ENCODE peak calls at places on chromosomes 3 and 15, in five cellular contexts. J is IMR-90, N is GM23248, Q is right cardiac atrium, P is heart left ventricle. F is an unnamed sample. For H3K27me3 and H3K4me1, the result is how much of the 10 kb centered on the place peaks cover.

GRCh38 chr3:14640157-14640562 is 11.4 kb upstream of the CCDC174 start:
- DNase-seq in J (peak), N (peak), Q (no peak), P (no peak), F (no peak)

GRCh38 chr3:134361162-134361831 is 12.9 kb downstream of the AMOTL2 start:
- DNase-seq in P (peak), J (no peak), Q (no peak), N (peak), F (no peak)

GRCh38 chr3:187927565-187927964 is 182.3 kb upstream of the BCL6 start:
- DNase-seq in J (no peak), Q (no peak), P (no peak), N (no peak), F (no peak)

GRCh38 chr3:56985460-56986327 is 74.8 kb upstream of the SPATA12 start:
- DNase-seq in Q (no peak), J (peak), N (peak), P (no peak), F (peak)

GRCh38 chr3:122510878-122511481 is 3.8 kb downstream of the KPNA1 start:
- DNase-seq in Q (no peak), P (no peak), J (peak), N (no peak), F (no peak)

GRCh38 chr3:61442696-61443095 is 118.7 kb upstream of the PTPRG start:
- DNase-seq in N (no peak), P (no peak), J (no peak), Q (no peak), F (no peak)

GRCh38 chr15:67413770-67414429 is 107.0 kb upstream of the C15orf61 start:
- DNase-seq in J (peak), N (peak), Q (no peak), P (no peak), F (no peak)

GRCh38 chr15:52329980-52330379 is 34.4 kb upstream of the MYO5C start:
- DNase-seq in J (no peak), N (no peak), P (no peak), Q (no peak), F (no peak)

GRCh38 chr3:136193273-136194043 is 2.7 kb downstream of the MSL2 start:
- DNase-seq in P (no peak), J (no peak), Q (no peak), N (peak), F (no peak)

GRCh38 chr3:194287977-194288706 is 63.0 kb downstream of the CPN2 start:
- DNase-seq in J (no peak), P (no peak), Q (no peak), N (no peak), F (no peak)

GRCh38 chr15:43511012-43511885 is 6.2 kb upstream of the MAP1A start:
- DNase-seq in N (peak), P (no peak), Q (peak), J (no peak), F (peak)

GRCh38 chr15:29139540-29140459 is 129.8 kb downstream of the NSMCE3 start:
- DNase-seq in Q (peak), J (peak), P (no peak), N (peak), F (peak)

GRCh38 chr15:41501191-41501917 is 7.7 kb downstream of the ITPKA start:
- DNase-seq in N (peak), J (peak), P (no peak), Q (no peak), F (peak)

GRCh38 chr15:55434989-55435825 is 26.9 kb downstream of the PIERCE2 start:
- DNase-seq in N (peak), P (no peak), Q (no peak), J (peak), F (no peak)

GRCh38 chr3:104069114-104069513 is 1297.6 kb upstream of the ALCAM start:
- DNase-seq in N (peak), P (no peak), J (no peak), Q (no peak), F (no peak)

GRCh38 chr15:30953183-30953582 is 38.2 kb downstream of the MTMR10 start:
- DNase-seq in P (no peak), Q (no peak), J (no peak), N (no peak), F (no peak)

GRCh38 chr3:8886556-8886955 is 76.7 kb downstream of the RAD18 start:
- DNase-seq in N (peak), P (no peak), Q (no peak), J (peak), F (no peak)

GRCh38 chr3:195095035-195095703 is 175.8 kb downstream of the XXYLT1 start:
- DNase-seq in N (no peak), P (no peak), Q (peak), J (no peak), F (peak)

GRCh38 chr3:170651260-170651845 is 65.5 kb upstream of the SLC7A14 start:
- DNase-seq in Q (no peak), P (no peak), N (no peak), J (no peak), F (peak)

GRCh38 chr3:65960087-65960486 is 78.6 kb downstream of the MAGI1 start:
- DNase-seq in P (no peak), Q (no peak), J (peak), N (no peak), F (no peak)

GRCh38 chr3:109081746-109082510 is 36.0 kb downstream of the MORC1 start:
- DNase-seq in P (no peak), J (peak), Q (no peak), N (peak), F (peak)

GRCh38 chr15:88497109-88497761 is 29.7 kb downstream of the MRPS11 start:
- DNase-seq in Q (peak), P (peak), N (no peak), J (no peak), F (no peak)

GRCh38 chr15:100721758-100722550 is 119.6 kb downstream of the ASB7 start:
- DNase-seq in Q (peak), P (peak), J (peak), N (peak), F (no peak)

GRCh38 chr3:13025090-13025489 is 48.1 kb downstream of the IQSEC1 start:
- DNase-seq in P (peak), Q (peak), J (peak), N (peak), F (no peak)

GRCh38 chr15:82091636-82092140 is 45.9 kb upstream of the MEX3B start:
- DNase-seq in P (no peak), Q (no peak), N (peak), J (no peak), F (no peak)

GRCh38 chr15:57079907-57080750 is 161.7 kb downstream of the TCF12 start:
- DNase-seq in N (no peak), P (no peak), J (no peak), Q (no peak), F (no peak)

GRCh38 chr15:65828566-65828965 is 36.5 kb upstream of the DENND4A start:
- DNase-seq in P (no peak), Q (no peak), N (no peak), J (no peak), F (no peak)

GRCh38 chr3:52231502-52232278 is 6.2 kb upstream of the TLR9 start:
- DNase-seq in Q (peak), P (peak), N (peak), J (peak), F (peak)

GRCh38 chr15:63833246-63833696 is 477 bp downstream of the HERC1 start:
- DNase-seq in J (peak), N (peak), P (peak), Q (peak), F (peak)

GRCh38 chr3:94063497-94064119 is 747 bp downstream of the NSUN3 start:
- DNase-seq in J (peak), Q (no peak), N (peak), P (no peak), F (no peak)

GRCh38 chr3:15976524-15976923 is 178.7 kb upstream of the ANKRD28 start:
- DNase-seq in Q (no peak), P (no peak), J (no peak), N (no peak), F (no peak)

GRCh38 chr15:71149645-71150557 is 34.6 kb downstream of the THSD4 start:
- DNase-seq in N (no peak), J (no peak), Q (peak), P (peak), F (no peak)

GRCh38 chr15:66748320-66748779 is 46.3 kb downstream of the SMAD6 start:
- DNase-seq in P (no peak), N (peak), J (peak), Q (no peak), F (no peak)

GRCh38 chr3:9179826-9180763 is 69.4 kb downstream of the SRGAP3 start:
- DNase-seq in Q (no peak), N (no peak), P (no peak), J (no peak), F (no peak)

GRCh38 chr15:78177447-78177873 is 28.3 kb downstream of the IDH3A start:
- DNase-seq in P (peak), Q (peak), N (peak), J (no peak), F (peak)

GRCh38 chr15:65887565-65887964 is 18.3 kb downstream of the RAB11A start:
- DNase-seq in N (no peak), Q (no peak), J (no peak), P (no peak), F (no peak)

GRCh38 chr3:112126501-112126900 is 6.5 kb downstream of the GCSAM start:
- DNase-seq in N (peak), Q (no peak), J (peak), P (no peak), F (no peak)

GRCh38 chr3:66179813-66180212 is 41.0 kb upstream of the SLC25A26 start:
- DNase-seq in P (no peak), N (no peak), Q (no peak), J (no peak), F (no peak)

DNA sequence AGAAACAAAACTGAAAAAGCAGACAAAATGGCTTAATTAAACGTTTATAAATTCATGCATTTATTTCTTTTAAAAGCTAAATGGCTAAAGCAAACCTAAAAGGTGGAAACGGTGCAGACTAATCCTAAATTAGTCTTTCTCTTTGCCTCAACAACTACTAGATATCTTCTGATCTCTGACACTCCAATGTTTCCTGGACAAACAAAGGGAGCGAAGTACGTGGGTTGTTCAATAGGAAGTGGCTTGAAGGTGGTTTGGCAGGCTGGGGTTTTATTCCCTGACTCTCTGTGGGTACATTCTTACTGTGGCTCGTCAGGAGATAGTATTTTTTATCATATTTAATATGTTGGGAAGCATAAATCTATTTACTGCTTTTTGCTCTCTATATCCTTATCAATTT is 49.9 kb upstream of the CORO2B start:
- DNase-seq in N (no peak), P (no peak), J (no peak), Q (no peak), F (no peak)
- H3K27me3 ChIP-seq in N (under half), P (under half), J (under half), Q (under half), F (under half)

DNA sequence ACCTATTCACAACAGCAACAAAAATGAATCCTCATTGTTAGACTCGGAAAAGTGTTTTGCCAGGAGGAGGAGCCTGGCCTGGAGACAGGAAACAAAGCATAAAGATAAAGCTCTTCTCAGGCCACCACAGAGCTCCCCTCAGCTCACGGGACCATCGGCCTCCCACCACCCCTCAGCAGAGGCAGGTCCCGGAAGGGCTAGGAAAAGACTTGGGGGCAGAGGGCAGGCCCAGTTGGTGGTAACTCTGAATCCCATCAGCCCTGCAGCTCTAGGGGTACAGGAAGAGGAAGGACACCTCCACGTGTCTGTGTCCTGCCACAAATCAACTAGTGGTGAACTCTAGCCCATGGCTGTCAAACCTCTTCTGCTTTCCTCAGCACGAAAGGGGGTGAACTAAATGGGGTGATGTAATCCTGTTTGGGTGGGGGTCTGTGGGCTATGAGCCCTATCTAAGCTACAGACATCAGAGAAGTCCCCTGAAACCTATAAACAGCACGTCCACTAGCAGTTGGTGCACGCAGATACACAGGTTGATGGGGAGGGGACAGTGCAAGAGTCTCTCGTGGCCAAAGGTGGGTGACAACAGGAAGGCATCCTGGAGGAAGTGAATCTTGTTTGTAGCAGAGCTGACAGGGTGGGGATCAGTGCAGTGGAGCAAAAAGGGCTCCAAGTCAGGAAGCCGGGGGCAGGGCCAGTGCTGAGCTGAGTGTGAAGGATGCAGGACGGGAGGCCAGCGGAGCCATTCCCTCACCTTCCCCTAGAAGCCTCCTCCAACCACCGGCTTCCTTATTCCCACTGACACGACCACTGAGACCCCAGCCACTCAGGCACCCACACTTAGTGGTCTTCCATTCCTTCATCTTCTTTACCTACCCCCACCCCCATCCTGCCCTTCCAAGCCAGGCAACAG is 111.1 kb upstream of the HACD2 start:
- DNase-seq in N (no peak), Q (no peak), P (no peak), J (no peak), F (no peak)
- H3K4me1 ChIP-seq in N (under half), Q (under half), P (under half), J (half or more), F (under half)

GRCh38 chr3:50154476-50154839 is 666 bp upstream of the SEMA3F start:
- DNase-seq in N (no peak), P (no peak), Q (no peak), J (no peak), F (peak)

GRCh38 chr3:50154840-50155490 is at the start of gene SEMA3F:
- DNase-seq in J (peak), P (peak), Q (peak), N (peak), F (peak)

GRCh38 chr3:50155891-50156290 is 767 bp downstream of the SEMA3F start:
- DNase-seq in Q (no peak), J (no peak), P (no peak), N (no peak), F (no peak)

GRCh38 chr3:50156549-50156948 is 1.4 kb downstream of the SEMA3F start:
- DNase-seq in P (no peak), N (no peak), Q (no peak), J (no peak), F (no peak)

DNA sequence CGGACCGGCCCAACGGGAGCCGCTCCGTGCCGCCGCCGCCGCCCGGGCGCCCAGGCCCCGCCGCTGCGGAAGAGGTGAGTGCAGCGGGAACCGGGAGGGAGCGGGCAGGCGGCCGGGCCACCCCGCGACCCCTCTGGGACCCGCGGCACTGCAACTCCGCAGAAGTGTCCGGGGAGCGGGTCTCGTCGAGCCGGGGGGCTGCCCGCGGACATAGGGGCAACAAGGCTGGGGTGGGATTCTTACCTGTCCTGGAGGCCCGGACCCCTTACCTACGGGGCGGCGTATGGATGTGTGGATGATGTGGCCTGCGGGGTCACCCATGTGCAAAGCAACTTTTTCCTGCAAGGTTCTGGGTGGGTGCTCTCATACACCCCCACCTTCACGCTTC is 361 bp downstream of the SEMA3F start:
- DNase-seq in P (no peak), Q (no peak), N (no peak), J (no peak), F (no peak)
- H3K27me3 ChIP-seq in P (under half), Q (under half), N (under half), J (under half), F (under half)

GRCh38 chr3:127742580-127742979 is 69.8 kb downstream of the ABTB1 start:
- DNase-seq in N (no peak), P (no peak), J (no peak), Q (no peak), F (no peak)

GRCh38 chr3:127741690-127742089 is 68.9 kb downstream of the ABTB1 start:
- DNase-seq in Q (no peak), J (no peak), P (no peak), N (no peak), F (no peak)

GRCh38 chr3:127744875-127745274 is 72.1 kb downstream of the ABTB1 start:
- DNase-seq in Q (no peak), P (no peak), J (no peak), N (no peak), F (no peak)

GRCh38 chr3:127744216-127744815 is 71.6 kb downstream of the ABTB1 start:
- DNase-seq in P (no peak), N (no peak), J (no peak), Q (no peak), F (no peak)

GRCh38 chr3:127743676-127744075 is 70.9 kb downstream of the ABTB1 start:
- DNase-seq in J (no peak), P (no peak), N (no peak), Q (no peak), F (no peak)
- H3K4me1 ChIP-seq in J (under half), P (half or more), N (under half), Q (under half), F (under half)

GRCh38 chr3:182121424-182121823 is 409.7 kb downstream of the SOX2 start:
- DNase-seq in Q (no peak), P (no peak), J (no peak), N (no peak), F (no peak)
- H3K27me3 ChIP-seq in Q (under half), P (under half), J (under half), N (under half), F (under half)

DNA sequence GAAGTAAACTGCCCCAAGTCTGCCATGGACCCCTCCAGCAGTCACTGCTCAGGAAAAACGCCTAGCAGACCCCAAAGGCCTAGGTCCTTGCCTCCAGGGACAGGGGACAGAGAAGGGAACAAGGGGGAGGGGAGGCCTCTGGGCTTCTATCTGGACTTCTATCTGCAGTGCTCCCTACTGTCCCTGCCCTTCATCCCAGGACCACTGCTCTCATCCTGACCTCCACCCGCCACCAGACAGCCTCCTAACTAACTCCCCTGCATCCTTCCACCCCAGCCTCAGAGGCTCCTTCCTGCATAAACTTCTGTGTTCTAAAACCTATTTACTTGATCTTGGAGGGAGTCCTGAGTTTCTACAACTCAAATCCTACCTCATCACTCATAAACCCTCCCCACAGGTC is 25.4 kb downstream of the SEMA7A start:
- DNase-seq in P (no peak), N (no peak), J (no peak), Q (no peak), F (no peak)
- H3K4me1 ChIP-seq in P (under half), N (under half), J (under half), Q (under half), F (under half)

F was measured in BE2C.